ENCODE peak calls at places on chromosomes 11 and 22, in six cellular contexts. Z is SK-N-SH; E is effector memory CD4-positive, alpha-beta T cell; L is NCI-H2081; I is left ventricle myocardium superior; N is Caki2. B is an unnamed sample.

GRCh38 chr11:19679952-19680823 is 32.4 kb upstream of the NAV2 start:
- DNase-seq in Z (peak), E (no peak), L (no peak), I (peak), N (peak), B (no peak)

GRCh38 chr22:24302591-24302990 is 32.0 kb downstream of the SPECC1L start:
- DNase-seq in Z (no peak), E (no peak), L (peak), I (no peak), N (no peak), B (peak)

GRCh38 chr11:122758974-122759373 is 79.3 kb upstream of the CRTAM start:
- DNase-seq in Z (no peak), E (no peak), L (peak), I (no peak), N (no peak), B (no peak)

GRCh38 chr11:130131957-130132850 is 27.4 kb upstream of the ST14 start:
- DNase-seq in Z (peak), E (peak), L (peak), I (no peak), N (peak), B (peak)

GRCh38 chr11:40292636-40293585 is 1166.5 kb downstream of the LRRC4C start:
- DNase-seq in Z (peak), E (no peak), L (peak), I (no peak), N (no peak), B (no peak)

GRCh38 chr22:49380828-49381114 is 446.9 kb downstream of the BRD1 start:
- DNase-seq in Z (no peak), E (no peak), L (peak), I (no peak), N (no peak), B (no peak)

GRCh38 chr11:417652-418342 is 3.0 kb upstream of the SIGIRR start:
- DNase-seq in Z (no peak), E (no peak), L (no peak), I (no peak), N (no peak), B (no peak)

GRCh38 chr11:86594746-86595145 is 77.7 kb downstream of the ME3 start:
- DNase-seq in Z (no peak), E (no peak), L (no peak), I (no peak), N (no peak), B (no peak)

GRCh38 chr11:34105957-34106504 is 602 bp downstream of the NAT10 start:
- DNase-seq in Z (peak), E (no peak), L (no peak), I (no peak), N (peak), B (no peak)

GRCh38 chr22:44220727-44221680 is 40.3 kb downstream of the PARVG start:
- DNase-seq in Z (no peak), E (no peak), L (no peak), I (no peak), N (no peak), B (no peak)

GRCh38 chr22:25666308-25666707 is 75.7 kb upstream of the MYO18B start:
- DNase-seq in Z (no peak), E (no peak), L (no peak), I (peak), N (no peak), B (no peak)

GRCh38 chr22:37488337-37489135 is 2.4 kb upstream of the MFNG start:
- DNase-seq in Z (no peak), E (no peak), L (no peak), I (no peak), N (no peak), B (peak)

GRCh38 chr22:31144223-31144622 is 3.9 kb upstream of the PLA2G3 start:
- DNase-seq in Z (no peak), E (no peak), L (no peak), I (no peak), N (no peak), B (no peak)

GRCh38 chr11:57460017-57460755 is at the start of gene RTN4RL2:
- DNase-seq in Z (peak), E (no peak), L (peak), I (peak), N (peak), B (no peak)

GRCh38 chr11:123474994-123475393 is 44.9 kb downstream of the GRAMD1B start:
- DNase-seq in Z (no peak), E (no peak), L (no peak), I (no peak), N (no peak), B (no peak)

GRCh38 chr11:128732471-128733277 is 38.8 kb downstream of the FLI1 start:
- DNase-seq in Z (no peak), E (no peak), L (no peak), I (no peak), N (no peak), B (no peak)

GRCh38 chr11:111101836-111102235 is 143.7 kb upstream of the POU2AF2 start:
- DNase-seq in Z (no peak), E (no peak), L (no peak), I (no peak), N (no peak), B (no peak)

GRCh38 chr11:87445002-87445401 is 407.3 kb downstream of the TMEM135 start:
- DNase-seq in Z (no peak), E (no peak), L (no peak), I (no peak), N (no peak), B (no peak)

GRCh38 chr11:121575250-121575962 is 122.6 kb upstream of the SORL1-AS1 start:
- DNase-seq in Z (no peak), E (no peak), L (no peak), I (peak), N (no peak), B (no peak)

GRCh38 chr11:66265531-66266377 is 2.7 kb upstream of the RAB1B start:
- DNase-seq in Z (no peak), E (no peak), L (no peak), I (no peak), N (no peak), B (no peak)

GRCh38 chr11:72475359-72475758 is 41.0 kb upstream of the CLPB start:
- DNase-seq in Z (no peak), E (no peak), L (no peak), I (no peak), N (no peak), B (no peak)

GRCh38 chr11:77287615-77288273 is 13.7 kb downstream of the GDPD4 start:
- DNase-seq in Z (no peak), E (no peak), L (no peak), I (no peak), N (peak), B (no peak)

GRCh38 chr22:42966389-42966998 is 48.5 kb downstream of the PACSIN2 start:
- DNase-seq in Z (no peak), E (no peak), L (no peak), I (no peak), N (no peak), B (no peak)

GRCh38 chr11:7444582-7444981 is 40.7 kb upstream of the OLFML1 start:
- DNase-seq in Z (no peak), E (no peak), L (no peak), I (peak), N (no peak), B (no peak)

GRCh38 chr11:130606781-130607511 is 158.5 kb downstream of the ADAMTS15 start:
- DNase-seq in Z (peak), E (no peak), L (no peak), I (peak), N (no peak), B (no peak)

GRCh38 chr11:12925520-12925919 is 83.6 kb upstream of the RASSF10 start:
- DNase-seq in Z (no peak), E (no peak), L (no peak), I (no peak), N (no peak), B (no peak)

GRCh38 chr11:31397239-31397834 is 27.7 kb downstream of the DNAJC24 start:
- DNase-seq in Z (peak), E (no peak), L (peak), I (no peak), N (peak), B (no peak)

GRCh38 chr11:26839911-26840705 is 118.2 kb upstream of the SLC5A12 start:
- DNase-seq in Z (no peak), E (no peak), L (no peak), I (no peak), N (no peak), B (no peak)

GRCh38 chr11:120601566-120601965 is 90.0 kb downstream of the GRIK4 start:
- DNase-seq in Z (no peak), E (no peak), L (no peak), I (no peak), N (peak), B (no peak)

B was measured in DMS153.